ENCODE peak calls at places on chromosome 6, in ten cellular contexts. One of them, this sample, is unnamed.

GRCh38 chr6:4677751-4678065 is 98.5 kb upstream of the CDYL start:
- DNase-seq in ovary: no peak
- DNase-seq in stomach: no peak
- DNase-seq in sigmoid colon: no peak
- DNase-seq in psoas muscle: no peak
- DNase-seq in prostate gland: no peak
- DNase-seq in adrenal gland: no peak
- DNase-seq in OCI-LY7: no peak
- DNase-seq in CD4-positive, CD25-positive, alpha-beta regulatory T cell: no peak
- DNase-seq in heart right ventricle: no peak
- DNase-seq in this sample: no peak

GRCh38 chr6:52603000-52603795 is 26.3 kb upstream of the TRAM2 start:
- DNase-seq in ovary: no peak
- DNase-seq in stomach: no peak
- DNase-seq in sigmoid colon: no peak
- DNase-seq in psoas muscle: no peak
- DNase-seq in prostate gland: no peak
- DNase-seq in adrenal gland: no peak
- DNase-seq in OCI-LY7: peak; percentile 42
- DNase-seq in CD4-positive, CD25-positive, alpha-beta regulatory T cell: no peak
- DNase-seq in heart right ventricle: no peak
- DNase-seq in this sample: no peak

GRCh38 chr6:47160702-47161101 is 118.6 kb upstream of the ADGRF1 start:
- DNase-seq in ovary: no peak
- DNase-seq in stomach: no peak
- DNase-seq in sigmoid colon: no peak
- DNase-seq in psoas muscle: no peak
- DNase-seq in prostate gland: no peak
- DNase-seq in adrenal gland: no peak
- DNase-seq in OCI-LY7: no peak
- DNase-seq in CD4-positive, CD25-positive, alpha-beta regulatory T cell: no peak
- DNase-seq in heart right ventricle: no peak
- DNase-seq in this sample: no peak

GRCh38 chr6:117544725-117545124 is 57.6 kb downstream of the GOPC start:
- DNase-seq in ovary: no peak
- DNase-seq in stomach: no peak
- DNase-seq in sigmoid colon: no peak
- DNase-seq in psoas muscle: no peak
- DNase-seq in prostate gland: no peak
- DNase-seq in adrenal gland: no peak
- DNase-seq in OCI-LY7: no peak
- DNase-seq in CD4-positive, CD25-positive, alpha-beta regulatory T cell: no peak
- DNase-seq in heart right ventricle: no peak
- DNase-seq in this sample: no peak

GRCh38 chr6:27565839-27566779 is 93.2 kb upstream of the ZNF184 start:
- DNase-seq in ovary: no peak
- DNase-seq in stomach: no peak
- DNase-seq in sigmoid colon: no peak
- DNase-seq in psoas muscle: no peak
- DNase-seq in prostate gland: no peak
- DNase-seq in adrenal gland: no peak
- DNase-seq in OCI-LY7: no peak
- DNase-seq in CD4-positive, CD25-positive, alpha-beta regulatory T cell: no peak
- DNase-seq in heart right ventricle: no peak
- DNase-seq in this sample: no peak

GRCh38 chr6:83707829-83708545 is 914 bp downstream of the SNAP91 start:
- DNase-seq in ovary: peak; percentile 39
- DNase-seq in stomach: no peak
- DNase-seq in sigmoid colon: peak; percentile 56
- DNase-seq in psoas muscle: no peak
- DNase-seq in prostate gland: peak; percentile 6
- DNase-seq in adrenal gland: no peak
- DNase-seq in OCI-LY7: no peak
- DNase-seq in CD4-positive, CD25-positive, alpha-beta regulatory T cell: no peak
- DNase-seq in heart right ventricle: no peak
- DNase-seq in this sample: no peak

GRCh38 chr6:38153946-38154345 is 334.4 kb downstream of the ZFAND3 start:
- DNase-seq in ovary: no peak
- DNase-seq in stomach: no peak
- DNase-seq in sigmoid colon: no peak
- DNase-seq in psoas muscle: no peak
- DNase-seq in prostate gland: no peak
- DNase-seq in adrenal gland: no peak
- DNase-seq in OCI-LY7: peak; percentile 13
- DNase-seq in CD4-positive, CD25-positive, alpha-beta regulatory T cell: no peak
- DNase-seq in heart right ventricle: no peak
- DNase-seq in this sample: no peak

GRCh38 chr6:33414592-33415271 is 3.2 kb downstream of the CUTA start:
- DNase-seq in ovary: no peak
- DNase-seq in stomach: no peak
- DNase-seq in sigmoid colon: no peak
- DNase-seq in psoas muscle: no peak
- DNase-seq in prostate gland: no peak
- DNase-seq in adrenal gland: no peak
- DNase-seq in OCI-LY7: peak; percentile 66
- DNase-seq in CD4-positive, CD25-positive, alpha-beta regulatory T cell: no peak
- DNase-seq in heart right ventricle: no peak
- DNase-seq in this sample: no peak

GRCh38 chr6:94260755-94261154 is 841.4 kb upstream of the EPHA7 start:
- DNase-seq in ovary: no peak
- DNase-seq in stomach: no peak
- DNase-seq in sigmoid colon: no peak
- DNase-seq in psoas muscle: no peak
- DNase-seq in prostate gland: no peak
- DNase-seq in adrenal gland: no peak
- DNase-seq in OCI-LY7: no peak
- DNase-seq in CD4-positive, CD25-positive, alpha-beta regulatory T cell: no peak
- DNase-seq in heart right ventricle: no peak
- DNase-seq in this sample: no peak

GRCh38 chr6:71228461-71229041 is 60.1 kb upstream of the OGFRL1 start:
- DNase-seq in ovary: no peak
- DNase-seq in stomach: no peak
- DNase-seq in sigmoid colon: no peak
- DNase-seq in psoas muscle: no peak
- DNase-seq in prostate gland: no peak
- DNase-seq in adrenal gland: no peak
- DNase-seq in OCI-LY7: no peak
- DNase-seq in CD4-positive, CD25-positive, alpha-beta regulatory T cell: no peak
- DNase-seq in heart right ventricle: no peak
- DNase-seq in this sample: no peak

GRCh38 chr6:9408718-9409117 is 973.4 kb upstream of the SLC35B3 start:
- DNase-seq in ovary: no peak
- DNase-seq in stomach: no peak
- DNase-seq in sigmoid colon: no peak
- DNase-seq in psoas muscle: no peak
- DNase-seq in prostate gland: no peak
- DNase-seq in adrenal gland: no peak
- DNase-seq in OCI-LY7: no peak
- DNase-seq in CD4-positive, CD25-positive, alpha-beta regulatory T cell: no peak
- DNase-seq in heart right ventricle: no peak
- DNase-seq in this sample: no peak

GRCh38 chr6:128173290-128173689 is 272.4 kb upstream of the THEMIS start:
- DNase-seq in ovary: no peak
- DNase-seq in stomach: no peak
- DNase-seq in sigmoid colon: no peak
- DNase-seq in psoas muscle: no peak
- DNase-seq in prostate gland: no peak
- DNase-seq in adrenal gland: no peak
- DNase-seq in OCI-LY7: no peak
- DNase-seq in CD4-positive, CD25-positive, alpha-beta regulatory T cell: no peak
- DNase-seq in heart right ventricle: no peak
- DNase-seq in this sample: no peak

GRCh38 chr6:1597121-1597744 is 12.5 kb upstream of the FOXC1 start:
- DNase-seq in ovary: no peak
- DNase-seq in stomach: no peak
- DNase-seq in sigmoid colon: no peak
- DNase-seq in psoas muscle: no peak
- DNase-seq in prostate gland: no peak
- DNase-seq in adrenal gland: no peak
- DNase-seq in OCI-LY7: no peak
- DNase-seq in CD4-positive, CD25-positive, alpha-beta regulatory T cell: no peak
- DNase-seq in heart right ventricle: no peak
- DNase-seq in this sample: no peak

GRCh38 chr6:138590796-138591709 is 91.8 kb upstream of the NHSL1 start:
- DNase-seq in ovary: no peak
- DNase-seq in stomach: peak; percentile 77
- DNase-seq in sigmoid colon: peak; percentile 74
- DNase-seq in psoas muscle: no peak
- DNase-seq in prostate gland: peak; percentile 46
- DNase-seq in adrenal gland: peak; percentile 74
- DNase-seq in OCI-LY7: peak; percentile 71
- DNase-seq in CD4-positive, CD25-positive, alpha-beta regulatory T cell: peak; percentile 15
- DNase-seq in heart right ventricle: peak; percentile 72
- DNase-seq in this sample: peak; percentile 55

GRCh38 chr6:44486002-44486421 is 98.5 kb downstream of the CDC5L start:
- DNase-seq in ovary: no peak
- DNase-seq in stomach: no peak
- DNase-seq in sigmoid colon: no peak
- DNase-seq in psoas muscle: no peak
- DNase-seq in prostate gland: no peak
- DNase-seq in adrenal gland: no peak
- DNase-seq in OCI-LY7: no peak
- DNase-seq in CD4-positive, CD25-positive, alpha-beta regulatory T cell: no peak
- DNase-seq in heart right ventricle: no peak
- DNase-seq in this sample: no peak

GRCh38 chr6:20191951-20192350 is 20.3 kb downstream of the MBOAT1 start:
- DNase-seq in ovary: no peak
- DNase-seq in stomach: no peak
- DNase-seq in sigmoid colon: no peak
- DNase-seq in psoas muscle: no peak
- DNase-seq in prostate gland: no peak
- DNase-seq in adrenal gland: no peak
- DNase-seq in OCI-LY7: no peak
- DNase-seq in CD4-positive, CD25-positive, alpha-beta regulatory T cell: no peak
- DNase-seq in heart right ventricle: no peak
- DNase-seq in this sample: no peak

DNA sequence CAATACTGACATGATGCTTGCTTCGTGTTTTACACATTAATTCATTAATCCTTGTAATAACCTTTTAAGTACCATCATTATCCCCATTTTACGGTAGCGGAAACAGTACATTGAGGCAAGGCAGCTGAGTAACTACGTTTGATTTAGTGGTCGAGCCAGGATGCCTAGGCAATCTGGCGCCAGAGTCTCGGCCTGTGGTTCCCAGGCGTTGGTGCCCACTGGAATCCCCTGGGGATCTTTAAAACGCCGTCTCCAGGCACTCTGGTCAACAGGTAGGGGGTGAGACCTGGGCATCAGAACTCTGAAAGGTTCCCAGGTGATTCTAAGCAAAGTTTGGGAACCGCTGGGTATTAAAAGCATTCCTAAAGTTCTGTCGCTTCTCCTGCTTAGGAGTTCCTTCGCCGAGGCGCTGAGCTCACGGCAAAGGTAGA is 998 bp downstream of the DTNBP1 start:
- DNase-seq in ovary: no peak
- DNase-seq in stomach: no peak
- DNase-seq in sigmoid colon: no peak
- DNase-seq in psoas muscle: no peak
- DNase-seq in prostate gland: no peak
- DNase-seq in adrenal gland: no peak
- DNase-seq in OCI-LY7: peak; percentile 16
- DNase-seq in CD4-positive, CD25-positive, alpha-beta regulatory T cell: no peak
- DNase-seq in heart right ventricle: no peak
- DNase-seq in this sample: no peak
- H3K27ac ChIP-seq in ovary: no peak overlapping the region
- H3K27ac ChIP-seq in stomach: peak overlapping the region; percentile 94
- H3K27ac ChIP-seq in sigmoid colon: peak overlapping the region; percentile 81
- H3K27ac ChIP-seq in psoas muscle: peak overlapping the region; percentile 96
- H3K27ac ChIP-seq in prostate gland: peak overlapping the region; percentile 86
- H3K27ac ChIP-seq in adrenal gland: peak overlapping the region; percentile 69
- H3K27ac ChIP-seq in OCI-LY7: peak overlapping the region; percentile 48
- H3K27ac ChIP-seq in CD4-positive, CD25-positive, alpha-beta regulatory T cell: peak overlapping the region; percentile 49
- H3K27ac ChIP-seq in heart right ventricle: peak overlapping the region; percentile 86
- H3K27ac ChIP-seq in this sample: peak overlapping the region; percentile 89

DNA sequence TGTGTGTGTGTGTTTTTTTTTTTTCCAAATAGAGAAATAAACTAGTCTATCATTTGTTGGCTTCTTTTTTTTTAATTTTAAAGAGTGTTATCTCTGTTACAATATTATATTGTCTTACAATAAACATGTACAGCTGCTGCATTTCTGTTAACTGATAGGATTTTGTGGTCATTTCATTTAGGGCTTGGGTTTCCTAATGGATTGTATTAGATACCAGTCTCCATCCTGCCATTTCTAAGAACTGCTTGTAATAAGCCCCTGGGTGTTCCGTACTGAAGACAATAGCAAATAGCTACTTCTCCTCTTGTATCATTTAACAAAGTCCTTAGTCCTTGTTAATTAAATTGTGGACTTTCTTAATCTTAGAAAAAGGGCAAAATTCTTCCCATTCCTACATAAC is 45.7 kb downstream of the SOBP start:
- DNase-seq in ovary: no peak
- DNase-seq in stomach: no peak
- DNase-seq in sigmoid colon: no peak
- DNase-seq in psoas muscle: no peak
- DNase-seq in prostate gland: no peak
- DNase-seq in adrenal gland: no peak
- DNase-seq in OCI-LY7: peak; percentile 36
- DNase-seq in CD4-positive, CD25-positive, alpha-beta regulatory T cell: no peak
- DNase-seq in heart right ventricle: no peak
- DNase-seq in this sample: no peak
- H3K27ac ChIP-seq in ovary: no peak overlapping the region
- H3K27ac ChIP-seq in stomach: no peak overlapping the region
- H3K27ac ChIP-seq in sigmoid colon: peak overlapping the region; percentile 56
- H3K27ac ChIP-seq in psoas muscle: no peak overlapping the region
- H3K27ac ChIP-seq in prostate gland: no peak overlapping the region
- H3K27ac ChIP-seq in adrenal gland: no peak overlapping the region
- H3K27ac ChIP-seq in OCI-LY7: peak overlapping the region; percentile 98
- H3K27ac ChIP-seq in CD4-positive, CD25-positive, alpha-beta regulatory T cell: no peak overlapping the region
- H3K27ac ChIP-seq in heart right ventricle: no peak overlapping the region
- H3K27ac ChIP-seq in this sample: no peak overlapping the region

DNA sequence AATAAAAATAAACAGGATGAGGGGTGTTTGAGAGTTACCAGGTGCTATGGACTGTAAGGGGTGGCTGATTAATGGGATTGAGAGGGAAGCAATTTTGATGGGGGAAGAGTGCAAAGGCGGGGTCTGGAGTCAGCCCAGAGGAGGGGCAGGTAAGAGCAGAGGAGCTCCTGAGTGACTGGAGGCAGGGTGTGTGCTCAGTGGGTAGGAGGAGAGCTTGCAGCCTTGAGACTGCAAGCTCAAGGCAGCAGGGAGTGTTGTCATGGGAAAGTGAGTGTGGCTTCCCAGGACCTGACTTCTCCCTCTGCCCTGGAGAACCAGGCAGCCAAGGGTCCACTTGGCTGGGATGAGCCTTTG is 54.2 kb downstream of the RAB44 start:
- DNase-seq in ovary: no peak
- DNase-seq in stomach: no peak
- DNase-seq in sigmoid colon: no peak
- DNase-seq in psoas muscle: no peak
- DNase-seq in prostate gland: no peak
- DNase-seq in adrenal gland: no peak
- DNase-seq in OCI-LY7: no peak
- DNase-seq in CD4-positive, CD25-positive, alpha-beta regulatory T cell: no peak
- DNase-seq in heart right ventricle: no peak
- DNase-seq in this sample: no peak
- H3K27ac ChIP-seq in ovary: no peak overlapping the region
- H3K27ac ChIP-seq in stomach: peak overlapping the region; percentile 60
- H3K27ac ChIP-seq in sigmoid colon: no peak overlapping the region
- H3K27ac ChIP-seq in psoas muscle: peak overlapping the region; percentile 64
- H3K27ac ChIP-seq in prostate gland: no peak overlapping the region
- H3K27ac ChIP-seq in adrenal gland: no peak overlapping the region
- H3K27ac ChIP-seq in OCI-LY7: no peak overlapping the region
- H3K27ac ChIP-seq in CD4-positive, CD25-positive, alpha-beta regulatory T cell: no peak overlapping the region
- H3K27ac ChIP-seq in heart right ventricle: no peak overlapping the region
- H3K27ac ChIP-seq in this sample: no peak overlapping the region

GRCh38 chr6:155782739-155783459 is 327.3 kb upstream of the NOX3 start:
- DNase-seq in ovary: no peak
- DNase-seq in stomach: no peak
- DNase-seq in sigmoid colon: no peak
- DNase-seq in psoas muscle: no peak
- DNase-seq in prostate gland: no peak
- DNase-seq in adrenal gland: no peak
- DNase-seq in OCI-LY7: no peak
- DNase-seq in CD4-positive, CD25-positive, alpha-beta regulatory T cell: no peak
- DNase-seq in heart right ventricle: no peak
- DNase-seq in this sample: no peak
- H3K27ac ChIP-seq in ovary: no peak overlapping the region
- H3K27ac ChIP-seq in stomach: peak overlapping the region; percentile 65
- H3K27ac ChIP-seq in sigmoid colon: no peak overlapping the region
- H3K27ac ChIP-seq in psoas muscle: no peak overlapping the region
- H3K27ac ChIP-seq in prostate gland: no peak overlapping the region
- H3K27ac ChIP-seq in adrenal gland: no peak overlapping the region
- H3K27ac ChIP-seq in OCI-LY7: no peak overlapping the region
- H3K27ac ChIP-seq in CD4-positive, CD25-positive, alpha-beta regulatory T cell: no peak overlapping the region
- H3K27ac ChIP-seq in heart right ventricle: no peak overlapping the region
- H3K27ac ChIP-seq in this sample: no peak overlapping the region